ENCODE peak calls at places on chromosomes 16 and 17, in ten cellular contexts. P, K, M, X, F, W, E, C, J and Q are unnamed samples.

GRCh38 chr17:34107019-34107418 is 148.1 kb upstream of the CCL2 start:
- DNase-seq in X (no peak), K (no peak), E (no peak), J (no peak), P (no peak), C (no peak), W (no peak), F (no peak), M (no peak), Q (no peak)

GRCh38 chr17:65097110-65097509 is 40.1 kb upstream of the RGS9 start:
- DNase-seq in K (no peak), E (no peak), F (no peak), C (no peak), W (no peak), P (no peak), J (no peak), X (no peak), M (no peak), Q (no peak)

GRCh38 chr16:15858921-15859668 is 2.3 kb upstream of the MYH11 start:
- DNase-seq in M (no peak), E (no peak), C (no peak), K (no peak), X (no peak), F (no peak), W (no peak), J (no peak), P (no peak), Q (no peak)

GRCh38 chr17:30095507-30096244 is 20.9 kb upstream of the NSRP1 start:
- DNase-seq in W (no peak), C (no peak), X (peak), P (peak), M (no peak), K (peak), E (no peak), F (peak), J (peak), Q (no peak)

GRCh38 chr17:560379-560935 is 154.2 kb downstream of the VPS53 start:
- DNase-seq in X (no peak), P (no peak), K (peak), E (no peak), J (no peak), F (no peak), W (no peak), C (no peak), M (no peak), Q (no peak)

GRCh38 chr16:79415983-79416641 is 184.4 kb downstream of the MAF start:
- DNase-seq in M (peak), F (no peak), C (no peak), P (no peak), E (no peak), J (no peak), X (no peak), W (no peak), K (no peak), Q (no peak)

GRCh38 chr17:82960419-82961271 is 118.8 kb upstream of the METRNL start:
- DNase-seq in W (no peak), P (no peak), K (no peak), E (no peak), X (no peak), M (no peak), C (no peak), F (no peak), J (no peak), Q (no peak)

GRCh38 chr17:37731056-37731455 is 13.8 kb downstream of the HNF1B start:
- DNase-seq in C (no peak), K (no peak), M (no peak), F (no peak), X (no peak), J (no peak), P (no peak), W (no peak), E (no peak), Q (no peak)

GRCh38 chr16:57745768-57746167 is 10.2 kb downstream of the KATNB1 start:
- DNase-seq in K (no peak), J (no peak), M (no peak), X (no peak), F (no peak), P (no peak), W (no peak), E (no peak), C (no peak), Q (no peak)

GRCh38 chr16:29825145-29826044 is 5.1 kb downstream of the MVP start:
- DNase-seq in X (peak), F (peak), M (peak), J (peak), W (no peak), E (peak), C (no peak), K (peak), P (no peak), Q (peak)

GRCh38 chr17:41835214-41835799 is 725 bp downstream of the NT5C3B start:
- DNase-seq in W (no peak), M (peak), C (no peak), X (no peak), J (no peak), E (no peak), P (no peak), F (no peak), K (peak), Q (no peak)

GRCh38 chr16:14113344-14113743 is 42.2 kb downstream of the MRTFB start:
- DNase-seq in P (no peak), E (no peak), K (no peak), C (no peak), J (no peak), X (no peak), F (no peak), M (no peak), W (no peak), Q (no peak)

GRCh38 chr17:40561871-40562611 is 3.2 kb downstream of the CCR7 start:
- DNase-seq in M (peak), W (no peak), J (no peak), F (peak), X (no peak), C (no peak), K (no peak), P (no peak), E (no peak), Q (no peak)

GRCh38 chr17:48997103-48997826 is at the start of gene IGF2BP1:
- DNase-seq in E (no peak), M (peak), K (peak), X (peak), F (peak), J (no peak), W (no peak), P (peak), C (no peak), Q (no peak)

GRCh38 chr16:88477631-88478030 is 24.6 kb downstream of the ZFPM1 start:
- DNase-seq in X (no peak), J (no peak), F (no peak), E (no peak), P (no peak), M (no peak), W (no peak), K (peak), C (no peak), Q (no peak)

GRCh38 chr17:47205419-47205963 is 3.7 kb upstream of the MYL4 start:
- DNase-seq in P (no peak), W (no peak), C (no peak), F (peak), K (peak), X (peak), M (peak), E (peak), J (no peak), Q (peak)

GRCh38 chr16:2157480-2158261 is 2.1 kb downstream of the TRAF7 start:
- DNase-seq in F (no peak), X (no peak), P (no peak), W (no peak), K (no peak), E (no peak), M (no peak), J (no peak), C (no peak), Q (peak)

GRCh38 chr17:82668631-82669099 is 20.4 kb upstream of the WDR45B start:
- DNase-seq in J (peak), W (no peak), C (peak), K (peak), E (peak), F (peak), P (peak), X (peak), M (peak), Q (peak)

GRCh38 chr16:51151435-51151950 is 423 bp upstream of the SALL1 start:
- DNase-seq in X (peak), K (peak), J (no peak), E (peak), F (peak), M (no peak), C (peak), W (no peak), P (peak), Q (peak)

GRCh38 chr17:70555723-70556122 is 386.4 kb downstream of the KCNJ2 start:
- DNase-seq in E (no peak), X (no peak), K (no peak), C (no peak), W (no peak), M (no peak), F (no peak), J (no peak), P (no peak), Q (no peak)

GRCh38 chr16:19114359-19115147 is 789 bp downstream of the ITPRIPL2 start:
- DNase-seq in P (peak), J (no peak), M (no peak), K (peak), E (peak), X (peak), W (no peak), C (no peak), F (peak), Q (peak)

GRCh38 chr17:82256242-82256894 is 17.1 kb downstream of the CSNK1D start:
- DNase-seq in P (no peak), W (no peak), K (no peak), C (no peak), M (no peak), E (no peak), X (no peak), F (no peak), J (no peak), Q (no peak)

GRCh38 chr16:57475711-57476339 is 10.5 kb downstream of the DOK4 start:
- DNase-seq in K (peak), J (no peak), X (no peak), F (peak), C (no peak), M (peak), E (no peak), P (peak), W (no peak), Q (no peak)

GRCh38 chr16:80092686-80093085 is 448.1 kb upstream of the DYNLRB2 start:
- DNase-seq in X (peak), F (no peak), J (no peak), P (no peak), E (no peak), M (no peak), W (no peak), K (peak), C (no peak), Q (no peak)

GRCh38 chr16:19363741-19364140 is 53.9 kb upstream of the TMC5 start:
- DNase-seq in P (no peak), M (no peak), X (no peak), F (no peak), K (no peak), C (no peak), W (no peak), E (no peak), J (no peak), Q (no peak)

GRCh38 chr16:85569615-85570212 is 43.4 kb upstream of the GSE1 start:
- DNase-seq in C (no peak), J (no peak), X (peak), E (no peak), W (no peak), P (no peak), K (no peak), F (peak), M (peak), Q (no peak)

GRCh38 chr16:58365623-58366022 is 26.6 kb upstream of the GINS3 start:
- DNase-seq in F (no peak), W (no peak), P (no peak), K (no peak), X (no peak), C (no peak), M (no peak), E (no peak), J (no peak), Q (no peak)

GRCh38 chr16:78460428-78460827 is 361.0 kb downstream of the WWOX start:
- DNase-seq in K (no peak), W (no peak), J (no peak), P (no peak), X (no peak), C (no peak), M (no peak), E (no peak), F (no peak), Q (no peak)

GRCh38 chr16:31010943-31011342 is 505 bp upstream of the STX1B start:
- DNase-seq in J (no peak), C (no peak), W (no peak), F (no peak), E (no peak), K (no peak), P (no peak), X (no peak), M (no peak), Q (no peak)

GRCh38 chr17:19311016-19311415 is 51.5 kb downstream of the B9D1 start:
- DNase-seq in J (no peak), W (no peak), M (no peak), C (peak), K (no peak), X (no peak), E (no peak), P (no peak), F (peak), Q (no peak)

GRCh38 chr17:60392845-60393702 is 1.1 kb upstream of the USP32 start:
- DNase-seq in M (peak), K (peak), W (no peak), E (no peak), J (no peak), C (no peak), F (peak), X (peak), P (peak), Q (peak)

GRCh38 chr17:65530985-65531507 is 30.4 kb downstream of the AXIN2 start:
- DNase-seq in M (no peak), C (no peak), P (peak), X (peak), K (peak), J (peak), E (no peak), W (no peak), F (peak), Q (no peak)

GRCh38 chr17:63442074-63442473 is 4.0 kb downstream of the CYB561 start:
- DNase-seq in C (no peak), W (no peak), J (no peak), X (no peak), F (no peak), M (no peak), E (no peak), P (no peak), K (no peak), Q (no peak)

GRCh38 chr17:67491009-67491677 is 114.1 kb downstream of the PITPNC1 start:
- DNase-seq in J (peak), F (peak), K (peak), C (peak), E (peak), X (peak), P (peak), M (peak), W (peak), Q (peak)
- TF ChIP-seq CTCF in J (no peak), F (no peak), K (no peak), C (peak), E (no peak), X (no peak), P (no peak), M (no peak), W (no peak), Q (no peak)

GRCh38 chr16:67294927-67295326 is 15.6 kb downstream of the PLEKHG4 start:
- DNase-seq in E (no peak), F (peak), P (no peak), K (peak), W (no peak), X (peak), J (no peak), C (no peak), M (no peak), Q (no peak)
- TF ChIP-seq CTCF in E (no peak), F (no peak), P (no peak), K (peak), W (no peak), X (peak), J (peak), C (no peak), M (no peak), Q (no peak)

DNA sequence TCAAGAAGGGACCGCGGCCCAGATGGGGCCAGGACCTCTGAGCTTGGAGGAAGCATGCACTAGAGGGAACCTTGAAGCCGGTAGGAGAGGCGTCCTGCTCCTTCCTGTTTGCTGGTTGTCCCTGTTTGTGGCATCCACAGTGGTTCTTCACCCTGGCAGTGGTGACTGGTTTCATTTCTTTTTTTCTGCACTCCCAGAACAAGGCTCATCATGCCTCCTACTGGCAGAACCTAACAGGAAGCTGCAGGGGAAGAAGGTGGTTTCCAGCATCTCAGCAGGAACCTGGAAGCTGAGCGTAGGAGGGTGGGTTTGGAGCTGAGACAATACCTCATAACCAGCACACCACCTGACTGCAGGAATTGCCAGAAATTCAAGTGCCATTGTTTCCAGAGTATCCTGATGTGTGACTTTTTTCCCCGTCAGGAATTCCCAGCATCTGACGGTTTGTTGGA is 5.8 kb downstream of the TMEM231 start:
- DNase-seq in E (no peak), C (no peak), P (no peak), M (no peak), X (no peak), W (no peak), F (peak), K (peak), J (no peak), Q (peak)
- TF ChIP-seq CTCF in E (peak), C (peak), P (peak), M (no peak), X (peak), W (peak), F (peak), K (peak), J (peak), Q (peak)

GRCh38 chr17:3668279-3669084 is at the start of the genes EMC6 and TAX1BP3:
- DNase-seq in X (peak), M (peak), C (peak), W (peak), P (peak), J (peak), E (peak), K (peak), F (peak), Q (peak)

GRCh38 chr17:3666516-3666915 is 1.9 kb downstream of the TAX1BP3 start:
- DNase-seq in W (no peak), M (no peak), X (no peak), F (peak), K (no peak), P (no peak), J (no peak), C (no peak), E (no peak), Q (no peak)

GRCh38 chr17:3669085-3669347 is 404 bp downstream of the EMC6 start:
- DNase-seq in E (no peak), C (no peak), J (no peak), F (no peak), W (no peak), X (no peak), P (no peak), K (no peak), M (no peak), Q (no peak)

GRCh38 chr17:3665834-3666233 is 2.5 kb downstream of the TAX1BP3 start:
- DNase-seq in W (no peak), C (no peak), J (no peak), M (no peak), E (no peak), K (no peak), X (no peak), F (no peak), P (no peak), Q (no peak)

DNA sequence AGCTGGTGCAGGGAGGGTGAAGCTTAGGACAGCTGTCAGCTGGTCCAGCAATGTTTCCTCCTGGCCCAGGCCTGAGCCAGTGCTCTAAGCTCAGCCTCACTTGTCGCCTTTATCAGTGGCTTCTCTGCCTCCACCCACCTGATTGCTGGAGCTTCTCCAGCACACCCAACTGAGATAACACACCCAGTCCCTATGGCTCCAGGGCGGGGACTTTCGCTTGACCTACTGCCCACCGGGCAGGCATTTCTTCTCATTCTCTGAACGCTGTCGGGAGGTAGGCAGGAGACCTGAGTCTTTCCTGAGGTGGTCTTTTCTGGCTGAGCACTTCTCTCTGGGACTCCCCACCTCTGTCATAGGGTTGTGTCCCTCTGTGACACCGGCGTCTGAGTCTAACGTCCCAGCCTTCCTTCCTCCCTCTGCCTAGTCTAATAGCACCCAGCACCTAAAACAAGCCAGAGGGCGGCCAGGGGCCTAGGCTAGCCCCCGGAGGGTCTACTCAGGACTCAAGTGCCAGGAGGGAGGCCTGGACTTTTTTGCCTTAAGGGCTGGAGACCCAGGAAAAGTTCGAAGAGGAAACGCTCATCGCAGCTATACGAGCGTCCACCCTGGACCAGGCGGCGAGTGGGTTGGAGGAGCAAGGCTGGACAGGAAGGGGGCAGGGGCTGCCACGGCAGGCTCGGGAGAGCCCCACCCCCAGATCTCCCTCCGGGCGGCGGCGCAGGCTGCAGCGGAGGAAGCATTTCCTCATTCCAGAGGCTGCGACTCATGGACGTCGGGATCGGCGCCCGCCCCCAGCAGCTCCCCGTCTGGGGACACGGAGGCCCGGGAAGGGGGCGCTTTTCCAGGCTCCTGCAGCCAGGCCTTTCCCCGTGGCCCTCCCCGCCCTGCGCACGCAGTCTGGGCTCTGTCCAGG is 756 bp downstream of the TAX1BP3 start:
- DNase-seq in P (peak), M (no peak), W (no peak), C (no peak), F (peak), K (peak), X (peak), J (peak), E (peak), Q (peak)
- TF ChIP-seq CTCF in P (no peak), M (no peak), W (no peak), C (no peak), F (no peak), K (peak), X (no peak), J (no peak), E (peak), Q (no peak)

GRCh38 chr17:79461041-79461440 is 149.8 kb downstream of the RBFOX3 start:
- DNase-seq in X (peak), P (no peak), M (no peak), K (peak), W (no peak), E (no peak), F (no peak), J (no peak), C (no peak), Q (no peak)

GRCh38 chr17:79466562-79467350 is 144.1 kb downstream of the RBFOX3 start:
- DNase-seq in M (no peak), F (no peak), E (no peak), J (no peak), P (no peak), K (no peak), C (no peak), W (no peak), X (no peak), Q (no peak)

GRCh38 chr17:79465011-79466006 is 145.5 kb downstream of the RBFOX3 start:
- DNase-seq in C (no peak), E (no peak), P (no peak), K (no peak), J (no peak), F (no peak), X (no peak), W (no peak), M (no peak), Q (no peak)

GRCh38 chr17:79464310-79465010 is 146.4 kb downstream of the RBFOX3 start:
- DNase-seq in C (peak), M (no peak), F (no peak), P (no peak), K (no peak), X (no peak), E (no peak), J (no peak), W (no peak), Q (no peak)

GRCh38 chr17:79463421-79464309 is 147.2 kb downstream of the RBFOX3 start:
- DNase-seq in F (no peak), E (no peak), K (no peak), M (no peak), C (no peak), J (no peak), P (no peak), W (no peak), X (no peak), Q (no peak)
- TF ChIP-seq CTCF in F (no peak), E (no peak), K (no peak), M (no peak), C (no peak), J (no peak), P (no peak), W (no peak), X (no peak), Q (no peak)

DNA sequence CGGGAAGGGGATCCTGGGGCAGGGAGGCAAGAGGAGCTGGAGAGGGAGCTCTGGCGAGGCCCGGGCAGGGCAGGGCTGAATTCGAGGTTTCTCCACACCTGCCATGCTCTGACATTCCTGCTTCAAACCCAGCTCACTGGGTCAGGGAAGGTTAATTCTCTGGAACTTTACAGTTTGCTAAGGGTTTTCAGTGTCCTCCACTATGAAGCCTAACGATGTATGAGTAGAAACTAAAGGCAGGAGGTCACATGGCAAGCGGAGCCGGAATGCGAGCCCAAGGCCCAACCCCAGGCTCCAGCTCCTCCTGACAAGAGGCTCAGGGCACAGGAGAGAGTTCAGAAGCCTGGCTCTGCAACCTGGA is 29.2 kb downstream of the DCAKD start:
- DNase-seq in M (no peak), P (no peak), W (no peak), J (no peak), E (no peak), C (no peak), K (no peak), X (no peak), F (no peak), Q (no peak)
- TF ChIP-seq CTCF in M (peak), P (peak), W (peak), J (no peak), E (peak), C (peak), K (no peak), X (no peak), F (no peak), Q (peak)